ENCODE peak calls at places on chromosome 22, in seven cellular contexts. I is GM03348, J is germinal center, D is ovary, S is AG04449, B is lower lobe of right lung, O is osteocyte. R is an unnamed sample.

GRCh38 chr22:45774016-45774670 is 102.5 kb downstream of the ATXN10 start:
- DNase-seq in D (no peak), J (no peak), O (no peak), S (no peak), B (no peak), I (no peak), R (no peak)

GRCh38 chr22:39234867-39235687 is 9.7 kb downstream of the PDGFB start:
- DNase-seq in D (no peak), S (no peak), O (no peak), J (no peak), I (no peak), B (peak; percentile 72), R (peak; percentile 65)

GRCh38 chr22:20106205-20106848 is 9.6 kb upstream of the RANBP1 start:
- DNase-seq in S (no peak), B (peak; percentile 27), D (no peak), I (no peak), O (no peak), J (no peak), R (no peak)

GRCh38 chr22:39344046-39344390 is 5.8 kb upstream of the SYNGR1 start:
- DNase-seq in I (no peak), S (no peak), B (no peak), O (no peak), J (no peak), D (no peak), R (no peak)

GRCh38 chr22:43483669-43484068 is 71.9 kb downstream of the MPPED1 start:
- DNase-seq in D (no peak), I (no peak), J (no peak), B (no peak), O (no peak), S (no peak), R (no peak)

GRCh38 chr22:42901790-42902508 is 44.9 kb upstream of the ARFGAP3 start:
- DNase-seq in B (no peak), S (no peak), I (no peak), D (no peak), O (no peak), J (peak; percentile 36), R (no peak)

GRCh38 chr22:31932863-31933262 is 11.5 kb upstream of the YWHAH start:
- DNase-seq in D (no peak), I (no peak), S (no peak), O (no peak), B (no peak), J (no peak), R (no peak)

GRCh38 chr22:50057292-50057867 is 718 bp downstream of the TTLL8 start:
- DNase-seq in I (no peak), D (no peak), O (no peak), J (no peak), B (no peak), S (no peak), R (no peak)

GRCh38 chr22:36823177-36823839 is 6.5 kb upstream of the PVALB start:
- DNase-seq in B (no peak), S (no peak), J (no peak), D (no peak), O (no peak), I (peak; percentile 31), R (no peak)

GRCh38 chr22:38755155-38755910 is 465 bp downstream of the SUN2 start:
- DNase-seq in I (peak; percentile 97), D (peak; percentile 94), O (peak; percentile 90), B (peak; percentile 97), S (no peak), J (peak; percentile 68), R (peak; percentile 99)

GRCh38 chr22:24437820-24438328 is 10.5 kb downstream of the ADORA2A start:
- DNase-seq in O (no peak), S (no peak), I (no peak), J (peak; percentile 74), D (no peak), B (no peak), R (no peak)

GRCh38 chr22:42816339-42816738 is 40.7 kb downstream of the ARFGAP3 start:
- DNase-seq in J (no peak), B (no peak), S (no peak), D (no peak), I (no peak), O (peak; percentile 49), R (peak; percentile 62)

R was measured in upper lobe of left lung.